ENCODE peak calls at places on chromosomes 12 and 14, in five cellular contexts. V, J, X, F and C are unnamed samples.

GRCh38 chr12:99721715-99722275 is 74.2 kb downstream of the GARIN6 start:
- DNase-seq in J (no peak), V (no peak), X (no peak), F (no peak), C (no peak)

GRCh38 chr12:116803018-116803736 is 65.1 kb downstream of the RNFT2 start:
- DNase-seq in V (no peak), J (no peak), X (no peak), F (no peak), C (no peak)

GRCh38 chr14:58871972-58872530 is 234.3 kb downstream of the DACT1 start:
- DNase-seq in J (no peak), X (no peak), V (no peak), F (no peak), C (no peak)

GRCh38 chr12:7319934-7320333 is 16.1 kb downstream of the ACSM4 start:
- DNase-seq in J (no peak), F (no peak), V (no peak), X (no peak), C (no peak)

GRCh38 chr12:109612975-109613502 is 39.4 kb downstream of the MVK start:
- DNase-seq in J (no peak), F (no peak), V (peak; percentile 41), X (peak; percentile 41), C (no peak)

GRCh38 chr12:5567021-5567744 is 135.3 kb downstream of the NTF3 start:
- DNase-seq in X (no peak), J (no peak), F (no peak), V (no peak), C (no peak)

GRCh38 chr14:24074625-24075484 is 3.5 kb downstream of the CPNE6 start:
- DNase-seq in J (no peak), V (no peak), F (no peak), X (no peak), C (no peak)

GRCh38 chr14:94423465-94424056 is 29.0 kb downstream of the SERPINA11 start:
- DNase-seq in V (peak; percentile 18), X (peak; percentile 80), J (peak; percentile 24), F (peak; percentile 88), C (peak; percentile 75)

GRCh38 chr14:80468331-80469122 is 257.2 kb upstream of the DIO2 start:
- DNase-seq in V (no peak), J (no peak), X (peak; percentile 99), F (no peak), C (no peak)

GRCh38 chr12:90622431-90622830 is 332.5 kb downstream of the CCER1 start:
- DNase-seq in J (no peak), X (no peak), V (no peak), F (no peak), C (no peak)

GRCh38 chr14:34853041-34853440 is 22.1 kb downstream of the BAZ1A start:
- DNase-seq in J (no peak), V (no peak), F (no peak), X (no peak), C (no peak)

GRCh38 chr14:96189288-96189711 is 15.3 kb upstream of the BDKRB2 start:
- DNase-seq in X (no peak), F (no peak), J (no peak), V (no peak), C (no peak)

GRCh38 chr12:21774358-21775129 is at the start of gene KCNJ8:
- DNase-seq in F (peak; percentile 75), V (peak; percentile 56), J (no peak), X (no peak), C (no peak)

GRCh38 chr12:113088971-113089756 is 32.6 kb downstream of the DTX1 start:
- DNase-seq in X (no peak), J (peak; percentile 64), F (no peak), V (no peak), C (no peak)

GRCh38 chr14:24312736-24313507 is 1.6 kb downstream of the LTB4R start:
- DNase-seq in V (no peak), F (no peak), J (no peak), X (no peak), C (no peak)

GRCh38 chr12:1108276-1108675 is 117.3 kb downstream of the ERC1 start:
- DNase-seq in J (peak; percentile 59), F (no peak), V (no peak), X (no peak), C (no peak)

GRCh38 chr12:54259194-54260011 is 20.5 kb downstream of the CBX5 start:
- DNase-seq in X (no peak), V (peak; percentile 95), J (peak; percentile 42), F (peak; percentile 89), C (peak; percentile 72)

GRCh38 chr12:124022161-124022560 is 49.1 kb downstream of the ZNF664 start:
- DNase-seq in F (no peak), J (no peak), X (no peak), V (no peak), C (no peak)

GRCh38 chr12:19248929-19249602 is 119.5 kb downstream of the PLEKHA5 start:
- DNase-seq in V (no peak), J (no peak), F (no peak), X (no peak), C (no peak)

GRCh38 chr12:4320859-4321701 is at the start of gene TIGAR:
- DNase-seq in V (peak; percentile 96), F (peak; percentile 89), J (peak; percentile 70), X (peak; percentile 85), C (peak; percentile 81)

GRCh38 chr12:111446044-111446581 is 40.4 kb downstream of the SH2B3 start:
- DNase-seq in V (peak; percentile 54), J (no peak), F (peak; percentile 72), X (no peak), C (no peak)

GRCh38 chr12:131280426-131280825 is 326.7 kb downstream of the ADGRD1 start:
- DNase-seq in V (no peak), X (no peak), F (no peak), J (no peak), C (no peak)

GRCh38 chr12:30630378-30631285 is 65.0 kb downstream of the IPO8 start:
- DNase-seq in X (no peak), V (no peak), J (no peak), F (no peak), C (no peak)

GRCh38 chr14:59100203-59100602 is 88.3 kb upstream of the DAAM1 start:
- DNase-seq in F (no peak), J (no peak), X (no peak), V (no peak), C (no peak)

GRCh38 chr12:65876898-65877721 is 52.8 kb downstream of the HMGA2 start:
- DNase-seq in J (no peak), F (no peak), X (peak; percentile 49), V (no peak), C (no peak)

GRCh38 chr12:49937639-49938300 is 12.8 kb upstream of the AQP2 start:
- DNase-seq in J (no peak), V (no peak), X (no peak), F (no peak), C (no peak)

GRCh38 chr12:124752437-124753229 is 111.0 kb downstream of the SCARB1 start:
- DNase-seq in X (no peak), J (no peak), V (no peak), F (no peak), C (no peak)

GRCh38 chr14:21087294-21088091 is 11.0 kb downstream of the ZNF219 start:
- DNase-seq in X (no peak), V (no peak), F (no peak), J (no peak), C (no peak)

GRCh38 chr14:57400556-57401494 is 10.4 kb downstream of the NAA30 start:
- DNase-seq in V (no peak), X (no peak), F (no peak), J (no peak), C (no peak)

GRCh38 chr14:101761881-101762529 is 496 bp downstream of the PPP2R5C start:
- DNase-seq in J (no peak), V (peak; percentile 50), F (no peak), X (no peak), C (no peak)

GRCh38 chr12:58241099-58241498 is 299.7 kb downstream of the ATP23 start:
- DNase-seq in X (no peak), F (no peak), V (no peak), J (no peak), C (no peak)

GRCh38 chr12:64560395-64561301 is 49.6 kb upstream of the RASSF3 start:
- DNase-seq in V (no peak), J (no peak), X (no peak), F (peak; percentile 46), C (peak; percentile 8)
- TF ChIP-seq SP1 in V (no peak), J (no peak), X (no peak), F (no peak), C (peak; percentile 22)

GRCh38 chr12:120820885-120821510 is 83.2 kb downstream of the SPPL3 start:
- DNase-seq in X (no peak), V (no peak), F (no peak), J (no peak), C (no peak)
- TF ChIP-seq CEBPB in X (no peak), V (no peak), F (no peak), J (no peak), C (no peak)

GRCh38 chr14:50156111-50156510 is 39.7 kb upstream of the VCPKMT start:
- DNase-seq in F (no peak), V (no peak), J (no peak), X (no peak), C (no peak)
- H3K36me3 ChIP-seq in F (no peaks in the 10 kb centered on the region), V (peaks cover 8% of the 10 kb centered on the region), J (peaks cover 2% of the 10 kb centered on the region), X (peaks cover 3% of the 10 kb centered on the region), C (no peaks in the 10 kb centered on the region)

DNA sequence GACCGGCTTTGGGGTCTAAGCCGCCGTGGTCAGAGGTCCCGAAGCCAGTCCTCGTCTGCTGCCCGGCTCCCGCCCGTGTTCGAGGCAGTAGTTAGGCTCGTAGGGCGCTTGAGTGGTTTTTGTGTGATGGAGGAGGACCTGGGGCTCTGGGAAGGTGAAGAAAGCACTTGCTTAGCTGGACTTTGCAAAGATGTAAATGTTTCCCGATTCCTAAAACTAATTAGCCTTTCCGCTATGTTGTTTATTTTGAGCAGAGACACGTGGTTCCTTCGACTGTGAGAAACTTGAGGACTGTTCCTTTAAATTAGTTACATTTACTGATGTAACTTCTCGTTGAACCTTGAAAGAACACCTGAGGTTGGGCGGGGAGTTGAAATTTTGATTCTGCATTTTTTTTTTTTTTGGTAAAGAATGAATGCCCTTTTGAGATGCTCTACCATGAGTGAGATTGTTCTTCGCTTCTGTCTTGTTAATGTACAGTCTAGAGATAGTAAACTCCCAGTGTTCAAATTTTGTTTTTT is 33.9 kb downstream of the MIA2 start:
- DNase-seq in F (no peak), J (no peak), V (no peak), X (peak; percentile 45), C (peak; percentile 24)
- TF ChIP-seq SP1 in F (no peak), J (no peak), V (no peak), X (no peak), C (no peak)

DNA sequence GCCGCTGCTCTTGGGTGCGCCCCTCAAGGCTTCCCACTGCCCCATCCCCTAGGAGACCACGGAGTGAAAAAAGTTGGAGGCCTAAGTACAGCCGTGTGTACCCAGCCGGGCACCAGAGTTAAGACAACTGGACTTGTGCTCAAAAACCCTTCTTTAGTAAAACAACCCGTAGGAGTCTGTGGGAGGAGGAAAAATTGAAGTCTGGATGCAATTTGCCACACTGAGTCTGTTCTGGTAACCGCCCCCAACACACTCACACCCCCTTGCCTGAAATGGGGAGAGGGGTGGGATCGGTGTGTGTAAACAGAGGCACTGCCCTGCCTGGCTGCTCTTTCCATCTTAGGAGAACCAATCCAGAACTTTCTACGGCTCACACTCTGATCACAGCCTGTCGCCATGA is 41.7 kb downstream of the DPF3 start:
- DNase-seq in V (no peak), F (no peak), J (no peak), X (no peak), C (no peak)
- TF ChIP-seq CEBPB in V (no peak), F (no peak), J (no peak), X (no peak), C (no peak)